ENCODE peak calls at places on chromosomes 7 and 10, in ten cellular contexts. H, Q, W, K, D, S, M, O, N and E are unnamed samples.

GRCh38 chr7:7970113-7970619 is 1.6 kb downstream of the GLCCI1 start:
- DNase-seq in H (no peak), Q (no peak), W (no peak), K (no peak), D (no peak), S (no peak), M (no peak), O (peak), N (no peak), E (no peak)

GRCh38 chr7:107813524-107813923 is 10.5 kb upstream of the SLC26A3 start:
- DNase-seq in H (no peak), Q (no peak), W (no peak), K (no peak), D (no peak), S (no peak), M (no peak), O (no peak), N (no peak), E (no peak)

GRCh38 chr7:151129141-151129835 is 38.2 kb downstream of the GBX1 start:
- DNase-seq in H (no peak), Q (no peak), W (no peak), K (no peak), D (no peak), S (no peak), M (no peak), O (no peak), N (no peak), E (no peak)

GRCh38 chr7:156892086-156892800 is 740 bp downstream of the LMBR1 start:
- DNase-seq in H (peak), Q (no peak), W (peak), K (no peak), D (no peak), S (no peak), M (peak), O (peak), N (peak), E (no peak)

GRCh38 chr10:124379609-124380193 is 39.0 kb downstream of the OAT start:
- DNase-seq in H (no peak), Q (no peak), W (no peak), K (no peak), D (no peak), S (no peak), M (no peak), O (no peak), N (no peak), E (no peak)

GRCh38 chr7:91020611-91021385 is 243.4 kb upstream of the FZD1 start:
- DNase-seq in H (no peak), Q (peak), W (peak), K (no peak), D (no peak), S (no peak), M (no peak), O (no peak), N (peak), E (no peak)

GRCh38 chr7:30028749-30029635 is 780 bp downstream of the PLEKHA8 start:
- DNase-seq in H (peak), Q (no peak), W (peak), K (no peak), D (no peak), S (no peak), M (peak), O (no peak), N (peak), E (peak)

GRCh38 chr10:25059990-25060389 is 43.6 kb downstream of the THNSL1 start:
- DNase-seq in H (no peak), Q (peak), W (peak), K (no peak), D (peak), S (peak), M (no peak), O (no peak), N (peak), E (peak)

GRCh38 chr10:34653530-34653929 is 161.6 kb downstream of the PARD3 start:
- DNase-seq in H (no peak), Q (no peak), W (no peak), K (no peak), D (no peak), S (no peak), M (no peak), O (no peak), N (no peak), E (no peak)

GRCh38 chr10:86954681-86955500 is 2.5 kb downstream of the MMRN2 start:
- DNase-seq in H (no peak), Q (no peak), W (no peak), K (no peak), D (no peak), S (no peak), M (no peak), O (no peak), N (no peak), E (no peak)

GRCh38 chr7:49852619-49853462 is 79.4 kb downstream of the VWC2 start:
- DNase-seq in H (peak), Q (peak), W (peak), K (peak), D (peak), S (no peak), M (peak), O (peak), N (peak), E (peak)

GRCh38 chr10:130190065-130190736 is 54.0 kb downstream of the GLRX3 start:
- DNase-seq in H (peak), Q (peak), W (peak), K (peak), D (peak), S (peak), M (peak), O (peak), N (peak), E (peak)

GRCh38 chr10:88038268-88038667 is 174.8 kb downstream of the PTEN start:
- DNase-seq in H (no peak), Q (peak), W (peak), K (peak), D (peak), S (no peak), M (no peak), O (no peak), N (no peak), E (peak)

GRCh38 chr7:150406565-150407421 is 27.7 kb downstream of the ZNF775 start:
- DNase-seq in H (peak), Q (no peak), W (no peak), K (no peak), D (no peak), S (no peak), M (no peak), O (no peak), N (no peak), E (no peak)

GRCh38 chr10:103800789-103801540 is 54.4 kb downstream of the SH3PXD2A start:
- DNase-seq in H (peak), Q (no peak), W (no peak), K (no peak), D (no peak), S (no peak), M (no peak), O (no peak), N (peak), E (peak)

GRCh38 chr7:10588084-10588483 is 385.6 kb upstream of the PHF14 start:
- DNase-seq in H (no peak), Q (no peak), W (no peak), K (no peak), D (no peak), S (no peak), M (no peak), O (no peak), N (peak), E (no peak)

GRCh38 chr10:70367195-70367796 is 15.1 kb downstream of the LRRC20 start:
- DNase-seq in H (no peak), Q (peak), W (peak), K (no peak), D (no peak), S (no peak), M (no peak), O (no peak), N (peak), E (peak)

GRCh38 chr7:96548664-96549063 is 161.0 kb downstream of the SEM1 start:
- DNase-seq in H (no peak), Q (peak), W (no peak), K (no peak), D (no peak), S (no peak), M (no peak), O (no peak), N (peak), E (no peak)

GRCh38 chr7:108415821-108416536 is 40.3 kb downstream of the NRCAM start:
- DNase-seq in H (peak), Q (peak), W (peak), K (no peak), D (no peak), S (no peak), M (no peak), O (no peak), N (peak), E (peak)

GRCh38 chr7:116679495-116679894 is 7.5 kb downstream of the MET start:
- DNase-seq in H (peak), Q (no peak), W (no peak), K (no peak), D (no peak), S (no peak), M (no peak), O (no peak), N (peak), E (no peak)

GRCh38 chr10:123554656-123555055 is 111.5 kb upstream of the GPR26 start:
- DNase-seq in H (no peak), Q (no peak), W (no peak), K (no peak), D (no peak), S (no peak), M (no peak), O (no peak), N (no peak), E (no peak)

GRCh38 chr7:150337659-150338081 is 3.8 kb downstream of the RARRES2 start:
- DNase-seq in H (no peak), Q (no peak), W (no peak), K (no peak), D (no peak), S (no peak), M (no peak), O (no peak), N (no peak), E (no peak)

GRCh38 chr7:48691788-48692187 is 232.6 kb upstream of the CDC14C start:
- DNase-seq in H (no peak), Q (no peak), W (no peak), K (no peak), D (no peak), S (no peak), M (no peak), O (no peak), N (no peak), E (no peak)

GRCh38 chr7:90067171-90067570 is 87.1 kb upstream of the STEAP1 start:
- DNase-seq in H (no peak), Q (no peak), W (no peak), K (no peak), D (no peak), S (no peak), M (no peak), O (no peak), N (no peak), E (no peak)

GRCh38 chr7:96833701-96834453 is 124.2 kb upstream of the SEM1 start:
- DNase-seq in H (no peak), Q (peak), W (no peak), K (no peak), D (no peak), S (no peak), M (no peak), O (peak), N (peak), E (no peak)

GRCh38 chr7:24980695-24981543 is 941 bp upstream of the OSBPL3 start:
- DNase-seq in H (peak), Q (peak), W (peak), K (no peak), D (no peak), S (no peak), M (no peak), O (peak), N (peak), E (peak)

GRCh38 chr10:77073066-77073960 is 564.3 kb downstream of the KCNMA1 start:
- DNase-seq in H (no peak), Q (peak), W (peak), K (no peak), D (peak), S (peak), M (no peak), O (no peak), N (peak), E (no peak)

GRCh38 chr7:151494569-151495284 is 25.0 kb downstream of the RHEB start:
- DNase-seq in H (no peak), Q (no peak), W (no peak), K (no peak), D (no peak), S (no peak), M (no peak), O (no peak), N (no peak), E (no peak)

GRCh38 chr7:39894904-39895303 is 55.2 kb upstream of the CDK13 start:
- DNase-seq in H (no peak), Q (no peak), W (no peak), K (no peak), D (no peak), S (no peak), M (no peak), O (no peak), N (peak), E (no peak)

GRCh38 chr7:27101188-27101905 is 1.1 kb downstream of the HOXA2 start:
- DNase-seq in H (no peak), Q (peak), W (no peak), K (no peak), D (no peak), S (no peak), M (no peak), O (peak), N (no peak), E (no peak)

GRCh38 chr7:38424750-38425463 is 151.5 kb upstream of the TARP start:
- DNase-seq in H (no peak), Q (peak), W (no peak), K (no peak), D (no peak), S (no peak), M (no peak), O (no peak), N (no peak), E (no peak)
- TF ChIP-seq CTCF in H (no peak), Q (peak), W (peak), K (no peak), D (peak), S (no peak), M (no peak), O (no peak), N (no peak), E (peak)

DNA sequence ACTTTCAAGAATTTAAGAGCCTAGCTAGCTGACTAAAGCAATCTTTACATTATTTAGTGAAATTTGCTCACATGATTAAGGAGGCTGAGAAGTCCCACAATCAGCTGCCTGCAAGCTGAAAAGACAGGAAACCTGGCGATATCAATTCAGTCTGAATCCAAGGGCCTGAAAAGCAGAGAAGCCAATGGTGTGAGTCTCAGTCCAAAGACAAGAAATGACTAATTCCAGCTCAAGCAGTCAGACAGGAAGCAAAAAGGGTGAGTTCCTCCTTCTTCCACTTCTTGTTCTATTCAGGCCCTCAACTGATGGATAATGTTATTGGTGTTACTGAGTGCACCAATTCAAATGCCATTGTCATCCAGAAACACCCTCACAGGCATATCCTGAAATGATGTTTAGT is 1231.6 kb upstream of the CELF2 start:
- DNase-seq in H (no peak), Q (peak), W (peak), K (no peak), D (no peak), S (no peak), M (no peak), O (no peak), N (peak), E (no peak)
- TF ChIP-seq CTCF in H (no peak), Q (no peak), W (no peak), K (no peak), D (no peak), S (no peak), M (no peak), O (no peak), N (no peak), E (no peak)

DNA sequence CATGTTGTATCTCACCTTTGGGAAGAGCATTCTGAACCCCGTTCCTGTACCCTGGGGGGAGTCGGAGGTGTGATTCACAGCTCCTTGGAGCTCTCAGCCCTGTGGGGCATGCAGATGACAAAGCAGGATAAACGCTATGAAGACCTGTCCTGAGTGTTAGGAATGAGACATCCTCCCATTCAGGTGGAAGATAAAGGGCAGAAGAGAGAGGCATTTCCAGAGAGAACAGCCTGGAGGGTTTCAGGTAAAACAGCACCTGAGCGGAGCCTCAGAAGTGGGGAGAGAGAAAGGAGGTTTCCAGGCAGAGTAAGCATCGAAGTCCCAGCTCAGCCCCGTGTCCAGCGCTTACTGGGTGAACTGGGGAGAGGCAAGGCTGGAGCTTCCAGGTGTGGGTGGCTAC is 288.9 kb downstream of the KLF6 start:
- DNase-seq in H (no peak), Q (no peak), W (no peak), K (no peak), D (no peak), S (no peak), M (no peak), O (no peak), N (peak), E (no peak)
- TF ChIP-seq CTCF in H (no peak), Q (no peak), W (no peak), K (no peak), D (no peak), S (no peak), M (no peak), O (no peak), N (no peak), E (no peak)

GRCh38 chr7:2729043-2729892 is 41.3 kb downstream of the AMZ1 start:
- DNase-seq in H (no peak), Q (peak), W (no peak), K (no peak), D (no peak), S (no peak), M (peak), O (no peak), N (no peak), E (no peak)
- TF ChIP-seq CTCF in H (no peak), Q (peak), W (no peak), K (no peak), D (no peak), S (peak), M (no peak), O (no peak), N (no peak), E (no peak)

GRCh38 chr10:7826971-7827370 is 8.7 kb downstream of the TAF3 start:
- DNase-seq in H (no peak), Q (peak), W (peak), K (peak), D (no peak), S (no peak), M (no peak), O (no peak), N (peak), E (peak)

GRCh38 chr10:7824251-7824650 is 5.9 kb downstream of the TAF3 start:
- DNase-seq in H (no peak), Q (no peak), W (no peak), K (no peak), D (no peak), S (no peak), M (no peak), O (no peak), N (no peak), E (no peak)

GRCh38 chr10:7832060-7832459 is 13.8 kb downstream of the TAF3 start:
- DNase-seq in H (no peak), Q (no peak), W (peak), K (no peak), D (no peak), S (no peak), M (no peak), O (no peak), N (no peak), E (no peak)

GRCh38 chr10:7833210-7833609 is 14.9 kb downstream of the TAF3 start:
- DNase-seq in H (no peak), Q (no peak), W (no peak), K (no peak), D (no peak), S (no peak), M (no peak), O (no peak), N (no peak), E (no peak)

GRCh38 chr10:7829289-7829834 is 11.1 kb downstream of the TAF3 start:
- DNase-seq in H (no peak), Q (no peak), W (no peak), K (no peak), D (no peak), S (no peak), M (no peak), O (no peak), N (no peak), E (no peak)
- TF ChIP-seq CTCF in H (no peak), Q (no peak), W (no peak), K (no peak), D (no peak), S (no peak), M (no peak), O (no peak), N (no peak), E (no peak)

GRCh38 chr7:143000648-143001047 is 26.3 kb downstream of the OR9A2 start:
- DNase-seq in H (no peak), Q (no peak), W (no peak), K (no peak), D (no peak), S (no peak), M (no peak), O (no peak), N (no peak), E (no peak)

GRCh38 chr7:142999793-143000192 is 27.1 kb downstream of the OR9A2 start:
- DNase-seq in H (no peak), Q (no peak), W (no peak), K (no peak), D (no peak), S (no peak), M (no peak), O (no peak), N (no peak), E (no peak)

GRCh38 chr7:143002856-143003255 is 24.1 kb downstream of the OR9A2 start:
- DNase-seq in H (no peak), Q (no peak), W (no peak), K (no peak), D (no peak), S (no peak), M (no peak), O (no peak), N (no peak), E (no peak)

GRCh38 chr7:143003393-143004051 is 23.4 kb downstream of the OR9A2 start:
- DNase-seq in H (peak), Q (peak), W (peak), K (no peak), D (no peak), S (no peak), M (no peak), O (peak), N (peak), E (peak)

DNA sequence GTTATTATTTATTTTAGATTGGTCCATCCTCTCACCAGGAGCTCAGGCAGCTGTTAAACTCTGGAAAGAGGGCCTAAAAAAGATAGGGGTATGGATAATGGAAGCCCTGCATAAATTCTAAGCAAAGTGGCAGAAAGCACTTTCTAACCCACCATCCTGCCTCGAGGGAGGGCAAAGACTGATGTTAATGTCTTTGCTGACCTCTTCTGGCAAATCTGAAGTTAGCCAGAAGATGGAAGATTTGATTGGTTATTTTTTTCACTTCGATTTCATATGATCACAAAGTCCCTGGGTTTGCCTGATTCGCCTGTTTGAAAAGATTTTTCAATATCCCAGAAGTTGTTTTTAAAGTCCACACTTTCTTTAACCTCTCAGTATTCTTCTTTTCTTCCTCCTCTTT is 24.8 kb downstream of the OR9A2 start:
- DNase-seq in H (no peak), Q (peak), W (no peak), K (no peak), D (no peak), S (no peak), M (no peak), O (no peak), N (peak), E (peak)
- TF ChIP-seq CTCF in H (no peak), Q (peak), W (peak), K (peak), D (peak), S (no peak), M (no peak), O (no peak), N (peak), E (peak)

DNA sequence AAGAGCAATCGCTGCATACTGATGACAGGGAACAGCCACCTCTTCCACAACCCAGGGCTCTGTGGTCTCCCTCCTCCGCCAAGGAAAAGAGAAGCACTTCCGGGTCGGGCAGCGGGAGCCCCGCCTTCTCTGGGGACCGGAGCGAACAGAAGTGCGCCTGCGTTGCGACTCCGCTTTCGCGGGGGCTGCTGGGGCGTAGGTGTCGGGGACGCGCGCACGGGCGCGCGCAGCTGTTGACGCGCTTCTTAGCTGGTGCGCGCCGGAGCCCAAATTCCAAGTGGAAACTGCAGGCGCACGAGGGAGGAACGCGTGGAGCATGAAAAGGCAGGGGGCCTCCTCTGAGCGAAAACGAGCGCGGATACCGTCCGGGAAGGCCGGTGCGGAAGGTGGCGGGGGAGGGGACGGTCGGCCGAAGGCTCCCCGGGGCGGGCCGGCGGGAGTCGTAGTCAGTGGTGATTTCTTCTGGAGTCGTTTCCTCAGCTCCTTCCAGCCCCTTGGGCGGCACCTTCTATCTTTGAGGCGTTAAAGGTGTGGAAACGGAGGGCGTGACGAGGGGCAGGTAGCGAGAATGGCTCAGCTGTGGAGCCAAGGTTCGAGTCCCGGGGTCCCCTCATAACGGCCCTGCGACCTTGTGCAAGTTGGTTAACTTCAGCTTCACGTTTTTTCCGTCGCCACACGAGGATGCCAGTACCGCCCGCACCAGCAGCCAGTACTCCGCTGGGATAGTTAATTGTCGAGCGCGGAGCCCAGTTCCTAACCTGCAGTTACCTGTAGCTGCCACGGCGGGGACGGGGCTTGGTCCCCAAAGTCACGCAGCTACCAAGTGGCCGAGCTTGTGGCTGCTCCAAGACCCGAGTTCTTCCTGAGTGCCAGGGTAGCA is at the start of the genes COX15 and CUTC:
- DNase-seq in H (peak), Q (peak), W (peak), K (peak), D (peak), S (peak), M (peak), O (peak), N (peak), E (peak)
- TF ChIP-seq CTCF in H (no peak), Q (peak), W (peak), K (no peak), D (peak), S (no peak), M (no peak), O (peak), N (peak), E (peak)